ENCODE peak calls at places on chromosomes 13 and 19, in five cellular contexts. B is fibroblast of mammary gland; C is left lung; L is CD4-positive, alpha-beta T cell; F is brain microvascular endothelial cell. K is an unnamed sample.

GRCh38 chr19:31532034-31532433 is 182.8 kb upstream of the TSHZ3 start:
- DNase-seq in B (no peak), C (no peak), L (no peak), F (no peak), K (no peak)

GRCh38 chr19:14375055-14375581 is 6.1 kb upstream of the ADGRE5 start:
- DNase-seq in B (no peak), C (peak), L (peak), F (no peak), K (peak)

GRCh38 chr13:111886217-111886945 is 180.6 kb upstream of the SOX1 start:
- DNase-seq in B (no peak), C (no peak), L (no peak), F (no peak), K (no peak)

GRCh38 chr19:2186071-2186846 is 22.5 kb downstream of the DOT1L start:
- DNase-seq in B (peak), C (peak), L (no peak), F (peak), K (no peak)

GRCh38 chr19:2274937-2275535 is 6.9 kb downstream of the PEAK3 start:
- DNase-seq in B (peak), C (peak), L (no peak), F (peak), K (peak)

GRCh38 chr19:49920624-49921363 is 8.2 kb upstream of the ATF5 start:
- DNase-seq in B (no peak), C (no peak), L (no peak), F (no peak), K (no peak)

GRCh38 chr19:7870571-7871279 is 3.5 kb downstream of the PRR36 start:
- DNase-seq in B (peak), C (peak), L (peak), F (no peak), K (no peak)

GRCh38 chr19:7196721-7197168 is 97.5 kb downstream of the INSR start:
- DNase-seq in B (peak), C (peak), L (no peak), F (no peak), K (no peak)

GRCh38 chr19:49712397-49712859 is 21.5 kb downstream of the CPT1C start:
- DNase-seq in B (peak), C (no peak), L (no peak), F (no peak), K (no peak)

GRCh38 chr13:111143875-111144540 is 28.9 kb downstream of the ARHGEF7 start:
- DNase-seq in B (peak), C (no peak), L (no peak), F (no peak), K (no peak)

GRCh38 chr13:39875111-39875510 is 219.6 kb downstream of the COG6 start:
- DNase-seq in B (peak), C (no peak), L (no peak), F (no peak), K (no peak)

GRCh38 chr13:110920038-110920437 is 5.2 kb upstream of the ANKRD10 start:
- DNase-seq in B (no peak), C (no peak), L (no peak), F (no peak), K (no peak)

GRCh38 chr19:7257148-7258041 is 36.8 kb downstream of the INSR start:
- DNase-seq in B (peak), C (peak), L (no peak), F (peak), K (no peak)

GRCh38 chr13:101875717-101876393 is 423.4 kb downstream of the ITGBL1 start:
- DNase-seq in B (peak), C (no peak), L (no peak), F (peak), K (no peak)

GRCh38 chr19:56864443-56865125 is 24.1 kb upstream of the PEG3 start:
- DNase-seq in B (no peak), C (no peak), L (no peak), F (no peak), K (no peak)

GRCh38 chr13:22040810-22041364 is 370.0 kb downstream of the FGF9 start:
- DNase-seq in B (no peak), C (no peak), L (no peak), F (no peak), K (no peak)

GRCh38 chr19:11018743-11019142 is 57.9 kb downstream of the SMARCA4 start:
- DNase-seq in B (no peak), C (peak), L (no peak), F (no peak), K (no peak)

GRCh38 chr13:112724788-112725345 is 35.0 kb downstream of the ATP11A start:
- DNase-seq in B (no peak), C (no peak), L (no peak), F (no peak), K (no peak)

GRCh38 chr13:51932231-51932630 is 70.5 kb downstream of the CCDC70 start:
- DNase-seq in B (no peak), C (no peak), L (no peak), F (no peak), K (no peak)

GRCh38 chr19:30312582-30313352 is 59.4 kb upstream of the ZNF536 start:
- DNase-seq in B (no peak), C (no peak), L (no peak), F (no peak), K (no peak)

GRCh38 chr13:37640499-37640898 is 41.9 kb upstream of the POSTN start:
- DNase-seq in B (peak), C (no peak), L (no peak), F (peak), K (no peak)

GRCh38 chr19:56712609-56713008 is 41.1 kb upstream of the ZNF835 start:
- DNase-seq in B (no peak), C (no peak), L (no peak), F (no peak), K (no peak)

GRCh38 chr19:1070576-1070930 is 3.6 kb downstream of the ARHGAP45 start:
- DNase-seq in B (no peak), C (no peak), L (no peak), F (no peak), K (no peak)
- TF ChIP-seq CTCF in B (no peak), C (no peak), L (no peak), F (peak), K (no peak)

GRCh38 chr13:20938302-20938701 is 35.8 kb upstream of the XPO4 start:
- DNase-seq in B (no peak), C (no peak), L (no peak), F (no peak), K (no peak)
- TF ChIP-seq CTCF in B (no peak), C (no peak), L (no peak), F (no peak), K (no peak)

DNA sequence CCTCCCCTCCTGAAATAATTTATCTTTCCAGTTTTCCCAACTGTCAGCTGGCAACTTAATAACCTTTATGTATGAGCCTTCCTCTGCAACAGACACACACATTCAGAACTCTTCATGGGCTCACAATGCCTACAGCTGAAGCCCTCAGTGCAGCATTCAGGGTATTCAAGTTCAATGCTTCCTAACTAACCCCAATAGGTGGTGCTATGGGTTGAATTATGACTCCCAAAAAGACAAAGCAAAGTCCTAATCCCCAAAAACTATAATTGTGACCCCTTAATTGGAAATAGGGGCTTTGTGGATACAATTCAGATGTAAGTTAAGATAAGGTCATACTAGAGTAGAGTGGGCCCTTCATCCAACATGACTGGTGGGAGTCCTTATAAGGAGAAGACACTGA is 202.2 kb downstream of the SUCLA2 start:
- DNase-seq in B (peak), C (no peak), L (no peak), F (peak), K (no peak)
- TF ChIP-seq CTCF in B (peak), C (no peak), L (no peak), F (peak), K (no peak)

DNA sequence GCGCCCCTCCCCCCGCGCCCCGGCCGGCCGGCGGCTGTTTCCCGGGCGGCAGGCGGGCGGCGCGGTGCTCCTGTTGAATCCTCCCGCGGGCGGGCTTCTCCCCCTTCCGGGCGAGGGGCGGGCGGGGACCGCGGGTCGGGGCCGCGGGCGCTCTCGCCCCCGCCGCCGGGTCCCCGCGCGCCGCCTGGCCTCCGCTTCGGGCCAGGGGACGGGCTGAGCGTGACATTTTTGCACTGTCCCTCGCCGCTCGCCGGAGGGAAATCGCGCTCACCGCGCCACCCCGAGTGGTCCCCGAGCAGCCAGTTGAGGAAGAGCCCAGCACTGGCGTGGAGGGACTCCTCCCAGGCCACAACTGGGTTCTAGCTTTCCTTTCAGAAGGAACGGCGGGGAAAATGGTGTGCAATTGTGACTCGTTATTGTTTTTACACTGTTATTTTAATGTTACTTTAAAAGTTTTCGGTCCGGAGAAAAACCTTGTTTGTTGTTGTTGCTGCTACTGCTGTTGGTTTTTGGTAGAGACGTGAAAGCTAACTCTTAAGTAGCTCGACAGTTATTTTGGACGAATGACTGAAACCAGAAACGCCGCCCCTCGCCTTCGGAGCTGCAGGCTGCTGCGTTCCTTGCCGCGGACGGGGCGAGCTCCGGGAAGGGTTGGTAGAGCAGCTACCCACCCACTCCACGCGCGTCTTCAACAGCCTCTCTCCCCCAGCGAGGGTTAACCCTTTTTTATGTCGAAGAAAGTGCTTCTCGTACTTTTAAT is 942 bp downstream of the PDS5B start:
- DNase-seq in B (peak), C (peak), L (peak), F (peak), K (peak)
- TF ChIP-seq CTCF in B (no peak), C (no peak), L (no peak), F (peak), K (no peak)

GRCh38 chr13:60155978-60156377 is 7.8 kb downstream of the DIAPH3 start:
- DNase-seq in B (peak), C (no peak), L (no peak), F (no peak), K (no peak)
- TF ChIP-seq CTCF in B (no peak), C (no peak), L (no peak), F (peak), K (no peak)

DNA sequence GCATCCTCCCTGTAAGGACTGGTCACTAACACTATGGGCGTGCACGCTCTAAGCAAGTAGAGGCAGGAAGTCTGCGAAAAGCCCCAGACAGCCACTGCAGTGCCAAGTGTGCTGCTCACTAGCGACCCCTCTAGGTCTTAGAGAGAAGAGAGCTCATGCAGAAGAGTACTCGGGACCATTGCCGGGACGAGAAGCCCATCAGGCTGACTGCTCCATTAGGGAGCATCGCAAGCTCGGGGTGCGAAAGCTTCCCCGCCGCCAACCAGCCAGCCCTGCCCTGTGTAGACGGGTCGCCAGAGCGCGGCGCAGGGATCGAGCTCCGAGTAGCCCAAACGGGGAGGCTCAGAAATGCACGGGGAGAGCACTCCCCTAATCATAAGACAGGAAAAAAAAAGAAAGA is 16.6 kb downstream of the POU4F1 start:
- DNase-seq in B (no peak), C (no peak), L (no peak), F (no peak), K (no peak)
- TF ChIP-seq CTCF in B (peak), C (no peak), L (no peak), F (peak), K (peak)

GRCh38 chr13:26629260-26629659 is 71.8 kb downstream of the WASF3 start:
- DNase-seq in B (peak), C (no peak), L (no peak), F (peak), K (no peak)
- TF ChIP-seq CTCF in B (peak), C (no peak), L (no peak), F (peak), K (no peak)

GRCh38 chr19:42023121-42023942 is 29.3 kb upstream of the ATP1A3 start:
- DNase-seq in B (peak), C (no peak), L (no peak), F (peak), K (no peak)
- TF ChIP-seq CTCF in B (peak), C (no peak), L (no peak), F (peak), K (peak)

DNA sequence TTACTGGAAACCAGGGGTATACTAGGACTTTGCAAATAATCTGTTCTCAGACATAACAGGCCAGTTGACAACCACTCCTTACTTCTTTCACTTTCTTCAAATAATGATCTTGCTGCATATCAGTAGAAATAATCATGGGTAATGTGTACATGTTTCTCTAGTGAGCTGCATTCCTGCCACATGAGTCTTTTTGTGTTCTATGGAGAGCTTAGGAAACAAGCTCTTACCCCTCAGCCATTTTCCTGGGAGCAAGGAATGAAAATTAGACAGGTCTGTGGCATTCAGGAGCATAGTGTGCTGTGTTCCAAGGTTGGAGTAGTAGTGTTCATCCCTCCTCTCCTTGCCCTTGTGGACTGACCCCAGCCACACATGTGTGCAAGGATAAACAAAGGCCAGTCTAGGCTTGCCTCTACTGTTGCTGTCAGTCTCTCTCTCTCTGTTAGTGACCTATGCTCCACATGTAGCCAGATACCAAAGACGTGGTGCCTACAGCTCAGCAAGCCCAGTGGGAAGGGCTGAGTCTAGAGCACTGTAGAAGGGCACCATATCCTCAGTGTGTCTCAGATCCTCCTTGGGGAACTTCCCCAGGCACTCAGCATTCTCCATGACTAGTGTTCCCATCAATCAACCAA is 11.5 kb upstream of the OXGR1 start:
- DNase-seq in B (peak), C (no peak), L (no peak), F (peak), K (no peak)
- TF ChIP-seq CTCF in B (no peak), C (no peak), L (no peak), F (no peak), K (no peak)

DNA sequence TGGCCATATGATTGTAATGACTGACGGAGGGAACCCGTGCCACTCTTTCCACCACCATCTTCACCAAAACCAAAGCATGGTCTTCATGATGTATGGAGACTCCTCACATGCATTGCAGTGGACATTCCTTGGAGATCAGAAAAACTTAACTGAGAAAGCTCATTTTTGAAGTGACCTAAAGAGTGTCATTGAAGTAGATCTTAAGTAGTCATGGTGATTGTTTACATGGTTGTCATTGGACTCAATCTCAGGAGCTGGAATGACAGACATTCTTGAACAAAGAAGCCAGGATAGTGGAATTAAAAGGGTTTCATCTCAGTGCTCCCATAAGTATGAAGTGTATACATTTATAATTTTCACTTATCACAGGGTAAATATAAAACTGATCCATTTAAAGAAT is 236.7 kb upstream of the IPO5 start:
- DNase-seq in B (no peak), C (no peak), L (no peak), F (no peak), K (no peak)
- TF ChIP-seq CTCF in B (no peak), C (no peak), L (no peak), F (no peak), K (no peak)

K was measured in CD14-positive monocyte.